ENCODE peak calls at places on chromosomes 11 and 22, in seven cellular contexts. R is Peyer's patch, Y is foreskin fibroblast, F is uterus, L is heart left ventricle, P is HFF-Myc, I is testis. S is an unnamed sample.

GRCh38 chr11:16001899-16002426 is 354.4 kb downstream of the SOX6 start:
- DNase-seq in Y (peak), F (no peak), L (no peak), R (no peak), I (no peak), P (peak), S (peak)

GRCh38 chr22:48752451-48753380 is 1075.0 kb downstream of the BRD1 start:
- DNase-seq in L (no peak), F (no peak), R (no peak), P (no peak), I (peak), Y (no peak), S (no peak)

GRCh38 chr11:65078151-65078550 is 5.7 kb downstream of the CDCA5 start:
- DNase-seq in I (peak), R (peak), F (no peak), L (no peak), P (no peak), Y (peak), S (peak)

GRCh38 chr22:40838486-40838885 is 18.0 kb downstream of the ST13 start:
- DNase-seq in P (no peak), I (no peak), F (no peak), R (no peak), L (no peak), Y (no peak), S (no peak)

GRCh38 chr11:115963170-115963569 is 459.0 kb upstream of the CADM1 start:
- DNase-seq in P (no peak), Y (no peak), F (no peak), I (no peak), R (no peak), L (no peak), S (no peak)

GRCh38 chr11:68838572-68838964 is 3.1 kb downstream of the CPT1A start:
- DNase-seq in F (peak), I (peak), R (peak), L (peak), P (no peak), Y (no peak), S (no peak)

GRCh38 chr11:126104420-126104819 is 41.8 kb upstream of the CDON start:
- DNase-seq in L (no peak), R (no peak), P (no peak), Y (no peak), F (no peak), I (no peak), S (no peak)

GRCh38 chr11:14981507-14981906 is 9.4 kb upstream of the CALCA start:
- DNase-seq in L (no peak), F (no peak), R (no peak), Y (no peak), I (no peak), P (no peak), S (no peak)

GRCh38 chr11:75654314-75654713 is 14.5 kb downstream of the MAP6 start:
- DNase-seq in L (no peak), R (no peak), P (no peak), Y (no peak), I (no peak), F (no peak), S (no peak)

GRCh38 chr11:68117896-68118470 is 3.2 kb downstream of the CHKA start:
- DNase-seq in P (no peak), Y (no peak), R (no peak), L (no peak), F (no peak), I (no peak), S (no peak)

GRCh38 chr22:24133187-24133965 is 47.9 kb upstream of the SUSD2 start:
- DNase-seq in Y (peak), P (no peak), I (peak), R (no peak), L (peak), F (no peak), S (no peak)

GRCh38 chr11:2383823-2384722 is 7.0 kb downstream of the CD81 start:
- DNase-seq in L (no peak), R (peak), P (no peak), F (peak), I (peak), Y (peak), S (no peak)

GRCh38 chr11:111918390-111919256 is at the start of gene C11orf52:
- DNase-seq in Y (peak), F (no peak), L (no peak), P (no peak), R (no peak), I (no peak), S (no peak)

GRCh38 chr11:823441-824291 is 4.1 kb upstream of the CRACR2B start:
- DNase-seq in L (no peak), P (no peak), F (no peak), I (no peak), Y (no peak), R (no peak), S (no peak)

GRCh38 chr11:47348859-47349258 is 3.6 kb downstream of the MYBPC3 start:
- DNase-seq in F (no peak), I (no peak), Y (peak), P (no peak), R (no peak), L (no peak), S (peak)

GRCh38 chr22:38505595-38506117 is 455 bp downstream of the DDX17 start:
- DNase-seq in L (peak), I (peak), R (peak), P (no peak), Y (peak), F (peak), S (peak)

GRCh38 chr11:17930544-17931144 is 82.2 kb downstream of the SERGEF start:
- DNase-seq in P (no peak), L (no peak), Y (no peak), R (no peak), F (no peak), I (no peak), S (no peak)

GRCh38 chr11:34732831-34733230 is 111.9 kb downstream of the EHF start:
- DNase-seq in I (no peak), L (no peak), F (no peak), Y (no peak), P (no peak), R (no peak), S (no peak)

GRCh38 chr11:20000393-20001134 is 159.7 kb downstream of the DBX1 start:
- DNase-seq in L (peak), Y (no peak), R (no peak), F (no peak), I (peak), P (no peak), S (no peak)

GRCh38 chr11:18804621-18805020 is 13.0 kb upstream of the PTPN5 start:
- DNase-seq in P (no peak), L (no peak), R (no peak), F (no peak), I (no peak), Y (no peak), S (no peak)

GRCh38 chr11:131511794-131512193 is 141.4 kb downstream of the NTM start:
- DNase-seq in P (no peak), I (peak), R (no peak), Y (no peak), L (peak), F (no peak), S (peak)

GRCh38 chr11:46554205-46555162 is 39.3 kb downstream of the AMBRA1 start:
- DNase-seq in P (no peak), Y (peak), R (no peak), L (no peak), F (no peak), I (no peak), S (peak)

GRCh38 chr11:57324154-57324885 is 432 bp downstream of the TNKS1BP1 start:
- DNase-seq in R (no peak), P (no peak), I (peak), L (peak), F (peak), Y (peak), S (peak)

GRCh38 chr11:62439785-62440602 is 21.2 kb downstream of the SCGB1A1 start:
- DNase-seq in R (no peak), Y (peak), P (no peak), F (peak), I (no peak), L (peak), S (no peak)

GRCh38 chr11:125941606-125942275 is 4.1 kb upstream of the VSIG10L2 start:
- DNase-seq in L (peak), R (peak), F (no peak), Y (peak), I (peak), P (no peak), S (no peak)

GRCh38 chr11:3642071-3642951 is 519 bp upstream of the ART5 start:
- DNase-seq in Y (peak), I (peak), R (peak), L (peak), P (peak), F (peak), S (peak)

GRCh38 chr11:68142441-68143309 is 21.5 kb upstream of the CHKA start:
- DNase-seq in L (no peak), R (no peak), I (no peak), P (no peak), F (no peak), Y (no peak), S (no peak)

GRCh38 chr22:49149721-49150608 is 677.7 kb downstream of the BRD1 start:
- DNase-seq in F (no peak), R (no peak), I (no peak), Y (no peak), L (no peak), P (no peak), S (no peak)

GRCh38 chr11:70466154-70466553 is 67.8 kb downstream of the CTTN start:
- DNase-seq in L (no peak), Y (no peak), F (no peak), I (no peak), R (no peak), P (no peak), S (no peak)

GRCh38 chr11:117730256-117730800 is 66.7 kb downstream of the DSCAML1 start:
- DNase-seq in P (no peak), L (no peak), I (no peak), F (no peak), R (no peak), Y (no peak), S (peak)

GRCh38 chr22:25405854-25406509 is 158.5 kb upstream of the GRK3 start:
- DNase-seq in F (no peak), L (no peak), P (no peak), R (no peak), I (no peak), Y (no peak), S (no peak)

GRCh38 chr11:2700415-2701211 is 819 bp upstream of the KCNQ1OT1 start:
- DNase-seq in P (no peak), L (peak), F (peak), I (peak), R (peak), Y (peak), S (no peak)

GRCh38 chr11:18696638-18697225 is 1.8 kb upstream of the TMEM86A start:
- DNase-seq in F (no peak), L (no peak), P (no peak), I (no peak), R (no peak), Y (peak), S (peak)

GRCh38 chr11:63906585-63906984 is 10.4 kb downstream of the RCOR2 start:
- DNase-seq in R (peak), F (no peak), Y (peak), P (no peak), L (no peak), I (no peak), S (no peak)

GRCh38 chr11:26649884-26650283 is 72.0 kb downstream of the SLC5A12 start:
- DNase-seq in R (no peak), F (no peak), P (peak), L (no peak), I (peak), Y (peak), S (peak)

GRCh38 chr11:2803186-2804057 is 82.2 kb downstream of the CDKN1C start:
- DNase-seq in F (peak), L (peak), P (no peak), I (peak), R (peak), Y (no peak), S (no peak)

GRCh38 chr22:37484115-37485005 is 1.8 kb downstream of the MFNG start:
- DNase-seq in Y (no peak), I (peak), L (peak), P (no peak), R (peak), F (peak), S (no peak)

DNA sequence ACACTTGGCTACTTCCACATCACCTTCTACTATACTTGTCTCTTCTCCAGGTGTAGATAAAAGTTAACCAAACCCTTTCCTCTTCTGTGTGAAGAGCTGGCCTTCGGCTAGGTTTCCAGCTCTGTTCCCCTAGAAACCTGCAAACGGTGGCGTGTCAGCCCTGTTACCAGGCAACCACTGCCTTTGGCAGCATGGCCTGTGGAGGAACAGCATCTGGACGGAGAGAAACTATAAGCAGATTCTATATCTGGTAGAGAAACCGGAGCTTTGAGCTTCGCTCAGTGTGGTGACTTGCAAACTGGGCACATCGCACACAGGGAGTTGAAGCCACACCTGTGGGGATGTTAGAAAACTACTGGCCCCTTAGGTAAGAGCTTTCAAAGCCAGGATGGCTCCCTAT is 35.9 kb downstream of the ARAP1 start:
- DNase-seq in Y (peak), R (no peak), I (no peak), F (no peak), P (no peak), L (peak), S (no peak)
- H3K4me3 ChIP-seq in Y (no peak), R (no peak), I (no peak), F (no peak), P (no peak), L (no peak), S (no peak)

GRCh38 chr11:95254139-95254704 is 23.2 kb upstream of the SESN3 start:
- DNase-seq in I (peak), F (peak), L (peak), P (peak), Y (peak), R (peak), S (peak)
- TF ChIP-seq CTCF in I (no peak), F (no peak), L (no peak), P (no peak), Y (no peak), R (no peak), S (no peak)

GRCh38 chr11:122451911-122452310 is 203.6 kb upstream of the UBASH3B start:
- DNase-seq in R (no peak), P (no peak), L (no peak), F (no peak), Y (no peak), I (no peak), S (no peak)
- H3K4me3 ChIP-seq in R (no peak), P (no peak), L (no peak), F (no peak), Y (no peak), I (no peak), S (no peak)

GRCh38 chr22:31244044-31244942 is 32.2 kb downstream of the LIMK2 start:
- DNase-seq in P (no peak), R (no peak), F (no peak), L (no peak), Y (peak), I (no peak), S (peak)

GRCh38 chr22:31243339-31244043 is 31.4 kb downstream of the LIMK2 start:
- DNase-seq in L (no peak), R (no peak), Y (no peak), P (no peak), F (no peak), I (no peak), S (no peak)

GRCh38 chr22:31241200-31241599 is 29.1 kb downstream of the LIMK2 start:
- DNase-seq in F (no peak), L (no peak), P (no peak), I (no peak), R (no peak), Y (peak), S (peak)

GRCh38 chr22:31240011-31240410 is 27.9 kb downstream of the LIMK2 start:
- DNase-seq in R (no peak), Y (peak), F (no peak), I (no peak), P (no peak), L (no peak), S (peak)

DNA sequence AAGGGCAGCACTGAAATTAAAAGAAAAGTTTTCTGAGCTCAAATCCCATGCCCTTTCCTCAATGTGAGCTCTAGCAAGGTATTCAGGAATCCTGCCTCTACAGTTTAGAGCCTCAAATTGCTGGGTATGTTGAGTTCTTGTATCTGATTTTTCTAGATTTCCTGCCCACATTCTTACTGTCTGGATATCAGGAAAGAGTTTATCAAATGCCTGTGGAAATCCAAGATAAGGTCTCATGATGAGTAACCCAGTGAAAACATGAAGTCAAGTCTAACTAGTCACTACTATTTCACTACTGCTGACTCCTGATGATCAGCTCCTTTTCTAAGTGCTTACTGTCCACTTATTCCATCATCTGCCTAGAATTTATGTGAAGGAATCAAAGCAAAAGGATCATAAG is 29.8 kb downstream of the LIMK2 start:
- DNase-seq in F (no peak), L (no peak), R (no peak), I (no peak), P (no peak), Y (peak), S (peak)
- TF ChIP-seq CTCF in F (no peak), L (no peak), R (no peak), I (no peak), P (no peak), Y (peak), S (peak)

GRCh38 chr22:33823552-33823951 is 96.7 kb downstream of the LARGE1 start:
- DNase-seq in P (no peak), Y (no peak), F (no peak), I (no peak), R (no peak), L (peak), S (peak)

GRCh38 chr22:33821290-33821689 is 99.0 kb downstream of the LARGE1 start:
- DNase-seq in R (no peak), L (no peak), Y (no peak), F (no peak), P (no peak), I (no peak), S (no peak)

GRCh38 chr22:33819743-33820142 is 100.5 kb downstream of the LARGE1 start:
- DNase-seq in P (no peak), R (no peak), Y (no peak), I (no peak), L (no peak), F (no peak), S (no peak)
- H3K4me3 ChIP-seq in P (no peak), R (no peak), Y (no peak), I (no peak), L (no peak), F (no peak), S (no peak)

GRCh38 chr22:29093980-29094379 is 21.1 kb downstream of the KREMEN1 start:
- DNase-seq in Y (peak), I (no peak), L (no peak), R (no peak), P (no peak), F (peak), S (no peak)
- TF ChIP-seq CTCF in Y (no peak), I (no peak), L (no peak), R (no peak), P (no peak), F (no peak), S (no peak)

GRCh38 chr22:36123673-36124630 is 36.6 kb downstream of the APOL3 start:
- DNase-seq in P (peak), I (peak), Y (peak), F (peak), R (peak), L (peak), S (peak)
- H3K4me3 ChIP-seq in P (no peak), I (peak), Y (peak), F (peak), R (peak), L (peak), S (peak)